ENCODE peak calls at places on chromosomes 6 and 20, in eight cellular contexts. B is transverse colon, J is A549, S is HCT116, G is sigmoid colon, Z is esophagus squamous epithelium, R is adrenal gland, T is body of pancreas. C is an unnamed sample.

GRCh38 chr20:50642288-50642803 is 49.0 kb downstream of the RIPOR3 start:
- DNase-seq in B (no peak), J (no peak), S (no peak), G (no peak), Z (no peak), R (no peak), T (no peak), C (no peak)

GRCh38 chr20:19808498-19808897 is 50.4 kb downstream of the RIN2 start:
- DNase-seq in B (no peak), J (no peak), S (no peak), G (no peak), Z (no peak), R (no peak), T (no peak), C (no peak)

GRCh38 chr6:34237722-34238506 is 1.2 kb downstream of the HMGA1 start:
- DNase-seq in B (peak; percentile 68), J (peak; percentile 56), S (no peak), G (peak; percentile 68), Z (no peak), R (no peak), T (peak; percentile 47), C (peak; percentile 35)

GRCh38 chr6:148716811-148717210 is 30.0 kb upstream of the UST start:
- DNase-seq in B (no peak), J (no peak), S (no peak), G (no peak), Z (no peak), R (no peak), T (no peak), C (no peak)

GRCh38 chr20:44656447-44656846 is 4.9 kb upstream of the ADA start:
- DNase-seq in B (no peak), J (no peak), S (no peak), G (no peak), Z (no peak), R (no peak), T (no peak), C (no peak)

GRCh38 chr6:6368684-6369052 is 48.2 kb upstream of the F13A1 start:
- DNase-seq in B (no peak), J (no peak), S (no peak), G (no peak), Z (no peak), R (no peak), T (no peak), C (no peak)

GRCh38 chr20:22572023-22572422 is 12.3 kb downstream of the FOXA2 start:
- DNase-seq in B (no peak), J (no peak), S (no peak), G (no peak), Z (no peak), R (no peak), T (no peak), C (no peak)

GRCh38 chr6:131001945-131002661 is 60.9 kb downstream of the EPB41L2 start:
- DNase-seq in B (no peak), J (no peak), S (no peak), G (no peak), Z (no peak), R (no peak), T (no peak), C (no peak)

GRCh38 chr6:41720783-41721182 is 14.6 kb downstream of the TFEB start:
- DNase-seq in B (no peak), J (no peak), S (no peak), G (no peak), Z (no peak), R (no peak), T (no peak), C (no peak)

GRCh38 chr20:59735486-59735885 is 131.1 kb downstream of the PHACTR3 start:
- DNase-seq in B (no peak), J (no peak), S (no peak), G (no peak), Z (no peak), R (no peak), T (no peak), C (no peak)

GRCh38 chr6:118945217-118945616 is 10.3 kb upstream of the MCM9 start:
- DNase-seq in B (no peak), J (no peak), S (no peak), G (no peak), Z (no peak), R (no peak), T (no peak), C (no peak)

GRCh38 chr6:110448846-110449544 is 27.4 kb downstream of the SLC22A16 start:
- DNase-seq in B (no peak), J (no peak), S (no peak), G (no peak), Z (no peak), R (no peak), T (no peak), C (no peak)

GRCh38 chr6:159999240-159999671 is 30.4 kb downstream of the IGF2R start:
- DNase-seq in B (no peak), J (no peak), S (no peak), G (no peak), Z (no peak), R (no peak), T (no peak), C (no peak)

GRCh38 chr6:148884461-148884860 is 137.6 kb downstream of the UST start:
- DNase-seq in B (no peak), J (no peak), S (no peak), G (no peak), Z (no peak), R (no peak), T (no peak), C (no peak)

GRCh38 chr6:132058975-132059374 is 107.8 kb upstream of the CCN2 start:
- DNase-seq in B (no peak), J (no peak), S (no peak), G (no peak), Z (no peak), R (no peak), T (no peak), C (peak; percentile 22)

GRCh38 chr6:132624175-132624574 is at the start of gene TAAR2:
- DNase-seq in B (no peak), J (no peak), S (no peak), G (no peak), Z (no peak), R (no peak), T (no peak), C (no peak)

GRCh38 chr6:8131265-8131897 is 29.0 kb upstream of the EEF1E1 start:
- DNase-seq in B (peak; percentile 39), J (peak; percentile 28), S (peak; percentile 61), G (no peak), Z (no peak), R (peak; percentile 69), T (peak; percentile 33), C (no peak)

GRCh38 chr6:161091972-161092701 is 100.6 kb downstream of the MAP3K4 start:
- DNase-seq in B (no peak), J (no peak), S (no peak), G (no peak), Z (no peak), R (no peak), T (no peak), C (no peak)

GRCh38 chr20:54172856-54173652 is 732 bp downstream of the CYP24A1 start:
- DNase-seq in B (no peak), J (no peak), S (no peak), G (no peak), Z (no peak), R (no peak), T (no peak), C (no peak)

GRCh38 chr6:28811873-28812272 is 111.9 kb downstream of the TRIM27 start:
- DNase-seq in B (no peak), J (no peak), S (no peak), G (no peak), Z (no peak), R (no peak), T (no peak), C (no peak)

GRCh38 chr6:7580927-7581618 is 8.9 kb upstream of the SNRNP48 start:
- DNase-seq in B (no peak), J (peak; percentile 5), S (no peak), G (no peak), Z (no peak), R (no peak), T (no peak), C (no peak)

DNA sequence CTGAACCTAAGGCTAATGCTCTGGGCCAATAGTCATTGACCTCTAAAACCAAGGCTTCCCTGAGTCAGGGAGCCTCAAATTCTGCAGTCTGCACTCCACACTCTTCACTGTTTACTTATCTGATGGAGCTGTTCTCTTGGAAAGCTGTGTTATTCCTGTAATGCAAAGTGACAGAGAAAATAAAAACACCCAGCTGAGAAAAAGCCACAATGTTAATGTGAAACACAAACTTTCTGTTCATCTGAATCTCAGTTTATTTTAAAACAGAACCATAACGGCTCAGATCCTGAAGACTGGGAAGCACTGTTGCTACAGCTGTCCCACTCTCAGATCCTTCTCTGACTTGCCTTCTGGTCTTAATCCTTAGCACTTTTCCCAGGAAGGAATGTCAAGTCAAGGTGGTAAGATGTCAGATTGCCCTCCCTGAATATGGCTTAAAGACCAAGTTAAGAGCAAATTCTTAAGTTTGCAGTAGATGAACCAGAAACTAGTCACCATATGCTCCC is 736.6 kb downstream of the DHX35 start:
- DNase-seq in B (no peak), J (no peak), S (no peak), G (no peak), Z (no peak), R (no peak), T (no peak), C (no peak)
- H3K9me3 ChIP-seq in B (no peaks in the 10 kb centered on the region), J (no peaks in the 10 kb centered on the region), S (peaks cover 4% of the 10 kb centered on the region), G (no peaks in the 10 kb centered on the region), Z (no peaks in the 10 kb centered on the region), R (no peaks in the 10 kb centered on the region), T (no peaks in the 10 kb centered on the region), C (no peaks in the 10 kb centered on the region)

GRCh38 chr6:56890683-56891429 is 64.1 kb upstream of the BEND6 start:
- DNase-seq in B (no peak), J (peak; percentile 58), S (no peak), G (no peak), Z (no peak), R (no peak), T (no peak), C (no peak)
- TF ChIP-seq POLR2A in B (no peak), J (no peak), S (no peak), G (no peak), Z (no peak), R (no peak), T (no peak), C (no peak)

DNA sequence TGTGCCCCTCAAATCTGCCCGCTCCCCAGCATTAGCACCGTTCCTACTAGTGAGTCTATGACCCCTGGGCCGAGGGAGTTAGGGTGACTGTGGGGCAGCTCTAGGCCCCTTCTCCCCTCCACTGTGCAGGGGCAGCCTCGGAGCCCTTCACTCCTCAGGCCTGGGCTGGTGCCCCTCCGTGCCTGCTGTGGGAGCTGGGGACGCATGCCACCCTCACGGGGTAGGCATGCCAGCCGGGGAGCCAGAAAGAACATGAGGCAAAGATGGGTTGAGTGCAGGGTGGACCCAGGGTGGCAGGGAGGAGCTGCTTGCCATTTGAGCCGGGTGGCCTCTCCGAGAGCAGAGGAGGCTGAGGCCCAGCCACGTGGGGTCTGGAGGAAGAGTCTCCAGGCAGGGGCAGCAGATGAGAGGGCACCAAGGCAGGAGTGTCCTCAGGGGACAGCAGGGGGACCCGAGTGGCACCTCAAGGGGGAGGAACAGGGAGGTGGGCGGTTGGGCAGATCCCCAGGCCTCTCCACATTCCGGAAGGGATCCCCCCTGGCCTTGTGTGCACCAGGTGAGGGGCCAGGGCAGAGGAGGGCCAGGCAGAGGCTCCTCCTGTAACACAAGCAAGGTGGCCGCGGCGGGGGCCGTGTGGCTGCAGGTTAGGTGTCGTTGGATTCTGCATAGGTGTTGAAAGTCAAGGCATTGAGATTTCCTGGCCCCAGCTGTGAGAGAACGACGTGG is 18.6 kb upstream of the LSM14B start:
- DNase-seq in B (no peak), J (no peak), S (no peak), G (no peak), Z (no peak), R (no peak), T (no peak), C (no peak)
- H3K9me3 ChIP-seq in B (peaks cover 18% of the 10 kb centered on the region), J (peaks cover 79% of the 10 kb centered on the region), S (no peaks in the 10 kb centered on the region), G (peaks cover 21% of the 10 kb centered on the region), Z (no peaks in the 10 kb centered on the region), R (no peaks in the 10 kb centered on the region), T (peaks cover 16% of the 10 kb centered on the region), C (peaks cover 3% of the 10 kb centered on the region)

GRCh38 chr20:16369441-16369840 is 203.8 kb downstream of the KIF16B start:
- DNase-seq in B (no peak), J (no peak), S (no peak), G (no peak), Z (no peak), R (no peak), T (no peak), C (no peak)
- TF ChIP-seq POLR2A in B (no peak), J (no peak), S (no peak), G (no peak), Z (no peak), R (no peak), T (no peak), C (no peak)